ENCODE peak calls at places on chromosomes 6 and 20, in four cellular contexts. E, G, P and X are unnamed samples. For H3K4me1, the result is how much of the 10 kb centered on the place peaks cover.

GRCh38 chr20:63660622-63661021 is 2.5 kb downstream of the RTEL1 start:
- ATAC-seq in E (no peak), G (no peak), P (no peak), X (no peak)

GRCh38 chr6:117613920-117614535 is 11.7 kb upstream of the GOPC start:
- ATAC-seq in E (no peak), G (peak), P (no peak), X (no peak)

GRCh38 chr6:105120570-105120969 is 59.2 kb downstream of the POPDC3 start:
- ATAC-seq in E (no peak), G (no peak), P (no peak), X (no peak)

GRCh38 chr6:169915769-169916550 is 164.5 kb downstream of the ERMARD start:
- ATAC-seq in E (no peak), G (no peak), P (peak), X (peak)

GRCh38 chr6:148441454-148441911 is 98.8 kb downstream of the SASH1 start:
- ATAC-seq in E (peak), G (no peak), P (no peak), X (peak)

GRCh38 chr6:73943930-73944652 is 248.1 kb downstream of the CD109 start:
- ATAC-seq in E (peak), G (no peak), P (no peak), X (no peak)

GRCh38 chr6:4809999-4810918 is 34.1 kb downstream of the CDYL start:
- ATAC-seq in E (no peak), G (peak), P (peak), X (no peak)

GRCh38 chr6:136365781-136366354 is 76.2 kb upstream of the BCLAF1 start:
- ATAC-seq in E (peak), G (peak), P (no peak), X (peak)

GRCh38 chr6:63441266-63441956 is 121.6 kb upstream of the LGSN start:
- ATAC-seq in E (peak), G (no peak), P (peak), X (no peak)

GRCh38 chr6:97215157-97215769 is 67.8 kb downstream of the MMS22L start:
- ATAC-seq in E (peak), G (peak), P (peak), X (no peak)

GRCh38 chr6:107737397-107737793 is 86.7 kb downstream of the SCML4 start:
- ATAC-seq in E (no peak), G (no peak), P (no peak), X (no peak)

GRCh38 chr20:5126512-5127203 is at the start of gene CDS2:
- ATAC-seq in E (peak), G (peak), P (peak), X (peak)

GRCh38 chr6:137102050-137102848 is 57.5 kb upstream of the IL20RA start:
- ATAC-seq in E (no peak), G (peak), P (no peak), X (no peak)

GRCh38 chr6:14819001-14819400 is 426.9 kb upstream of the JARID2 start:
- ATAC-seq in E (no peak), G (no peak), P (no peak), X (no peak)

GRCh38 chr6:30044630-30045029 is 16.4 kb upstream of the POLR1H start:
- ATAC-seq in E (no peak), G (no peak), P (peak), X (no peak)

GRCh38 chr20:25018841-25019240 is 26.3 kb upstream of the APMAP start:
- ATAC-seq in E (no peak), G (no peak), P (no peak), X (no peak)

GRCh38 chr6:100371591-100371990 is 93.1 kb downstream of the SIM1 start:
- ATAC-seq in E (no peak), G (no peak), P (no peak), X (no peak)

GRCh38 chr6:78607188-78607587 is 260.2 kb upstream of the IRAK1BP1 start:
- ATAC-seq in E (no peak), G (no peak), P (no peak), X (no peak)

GRCh38 chr6:73798592-73798991 is 102.6 kb downstream of the CD109 start:
- ATAC-seq in E (peak), G (peak), P (peak), X (peak)

GRCh38 chr6:102885165-102885564 is 1491.7 kb downstream of the GRIK2 start:
- ATAC-seq in E (no peak), G (no peak), P (no peak), X (no peak)

GRCh38 chr20:49905415-49906091 is 9.8 kb downstream of the SPATA2 start:
- ATAC-seq in E (no peak), G (no peak), P (no peak), X (no peak)

GRCh38 chr20:23625236-23625964 is 12.4 kb downstream of the CST3 start:
- ATAC-seq in E (no peak), G (peak), P (no peak), X (no peak)

DNA sequence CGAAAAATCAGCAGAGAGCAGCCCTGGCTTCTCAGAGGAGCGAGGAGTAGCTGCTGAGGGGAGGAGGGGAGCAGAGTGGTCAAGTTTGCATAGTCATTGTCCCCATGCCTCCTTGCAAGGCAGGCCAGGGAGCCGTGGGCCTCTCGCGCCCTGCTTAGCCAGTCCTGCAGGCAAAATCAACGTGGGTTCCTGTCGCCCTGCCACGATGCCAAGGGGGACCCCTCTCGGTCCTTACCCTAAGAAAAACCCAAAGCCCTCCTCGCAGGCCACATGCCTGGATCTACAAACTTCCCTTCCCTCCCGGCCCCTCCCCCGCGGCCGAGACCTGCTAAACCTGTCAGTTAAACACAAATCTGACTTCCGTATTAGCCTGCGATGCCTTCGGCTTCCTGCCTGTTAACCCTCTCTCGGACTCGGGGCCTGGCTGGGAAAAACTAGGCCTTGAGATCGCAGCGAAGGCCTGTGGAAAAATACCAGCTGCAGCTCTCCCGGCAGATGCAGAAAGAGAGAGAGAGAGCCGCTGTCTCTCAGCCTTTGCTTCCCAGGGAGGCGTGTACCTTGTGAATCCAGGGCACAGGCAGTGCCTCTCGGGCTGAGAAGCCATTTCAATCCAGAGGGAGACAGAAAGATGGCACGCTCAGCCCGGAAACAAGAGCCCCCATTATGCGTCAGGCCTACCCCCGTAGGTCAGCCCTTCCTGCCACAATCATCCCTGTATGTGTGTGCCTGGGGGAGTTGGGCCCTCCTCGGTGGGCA is 975 bp upstream of the ZMYND8 start:
- ATAC-seq in E (peak), G (peak), P (peak), X (peak)
- TF ChIP-seq EP300 in E (no peak), G (peak), P (peak), X (no peak)

DNA sequence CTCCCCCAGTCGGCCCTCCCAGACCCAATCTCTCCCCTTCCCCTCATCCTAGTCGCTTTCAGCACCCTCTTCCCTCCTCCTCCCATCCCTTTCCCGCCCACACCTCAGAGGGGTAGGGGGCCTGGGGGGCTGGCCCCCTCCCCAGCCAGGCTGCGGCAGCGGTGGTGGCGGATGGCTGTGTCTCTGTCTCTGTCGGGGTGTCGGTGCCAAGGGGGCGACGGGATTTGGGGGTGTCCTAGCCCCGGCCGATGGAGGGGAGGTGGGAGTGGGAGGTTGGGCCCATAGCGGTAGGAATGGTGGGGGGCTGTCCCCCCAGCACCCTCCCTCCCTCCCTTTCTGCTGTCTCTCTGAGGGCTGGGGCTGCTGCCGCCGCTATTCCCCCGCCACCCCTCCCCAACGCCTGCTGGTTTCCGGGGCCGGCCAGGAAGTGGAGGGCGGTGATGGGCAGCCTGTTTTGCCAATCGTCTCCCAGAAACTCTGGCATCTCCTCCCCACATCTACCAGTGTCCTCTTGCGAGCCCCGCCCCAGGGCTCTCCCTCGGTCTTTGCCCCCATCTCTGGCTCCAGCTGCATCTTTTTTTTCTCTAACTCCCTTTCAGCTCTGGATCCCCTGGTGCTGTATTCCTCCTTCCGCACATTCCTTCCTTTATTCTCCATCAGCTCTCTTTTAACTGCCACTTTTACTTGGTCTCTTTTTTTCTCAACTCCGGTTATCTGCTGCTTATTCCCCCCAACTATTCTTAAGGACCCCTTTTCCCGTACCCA is at the start of gene AGPAT1:
- ATAC-seq in E (peak), G (peak), P (peak), X (peak)
- H3K4me1 ChIP-seq in E (half or more), G (under half), P (half or more), X (under half)

DNA sequence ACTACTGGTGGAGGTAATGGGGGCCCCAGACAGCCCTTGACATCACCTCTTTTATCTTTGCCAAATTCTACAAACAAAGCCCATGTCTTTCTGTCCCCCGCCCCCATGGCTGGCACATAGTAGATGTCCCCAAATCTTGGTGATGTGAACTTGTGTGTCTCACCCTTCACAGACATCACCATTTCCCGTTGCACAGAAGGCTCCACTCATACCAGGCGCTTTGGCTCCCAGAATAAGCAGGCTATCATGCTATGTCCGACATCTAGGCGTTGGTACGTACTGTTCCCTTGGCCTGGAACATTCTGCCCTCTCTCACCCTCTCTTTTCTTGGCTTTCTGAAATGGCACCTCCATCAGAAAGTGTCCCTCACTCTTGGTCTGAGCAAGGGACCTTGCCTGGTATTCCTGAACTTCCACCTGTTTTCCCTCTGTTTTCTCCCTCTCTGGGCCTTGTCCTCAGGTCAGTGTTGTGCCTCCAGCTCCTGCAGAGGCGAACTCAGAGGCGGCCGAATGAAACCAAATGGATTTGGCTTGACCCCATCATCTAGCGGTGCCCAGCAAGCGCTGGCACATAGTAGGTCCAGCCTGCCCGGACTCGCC is 968 bp upstream of the CCN5 start:
- ATAC-seq in E (no peak), G (no peak), P (peak), X (peak)
- TF ChIP-seq EP300 in E (peak), G (no peak), P (no peak), X (no peak)

GRCh38 chr6:35388772-35389352 is 46.5 kb downstream of the PPARD start:
- ATAC-seq in E (no peak), G (no peak), P (no peak), X (no peak)

GRCh38 chr6:35388023-35388422 is 45.7 kb downstream of the PPARD start:
- ATAC-seq in E (peak), G (no peak), P (no peak), X (no peak)

GRCh38 chr6:35392773-35393672 is 50.7 kb downstream of the PPARD start:
- ATAC-seq in E (no peak), G (no peak), P (peak), X (no peak)

GRCh38 chr6:35391240-35391968 is 49.0 kb downstream of the PPARD start:
- ATAC-seq in E (no peak), G (no peak), P (no peak), X (no peak)

GRCh38 chr6:35392111-35392702 is 49.8 kb downstream of the PPARD start:
- ATAC-seq in E (peak), G (no peak), P (peak), X (no peak)
- H3K4me1 ChIP-seq in E (under half), G (under half), P (under half), X (under half)